ENCODE peak calls at places on chromosome 3, in ten cellular contexts. F, X, B, I, W, G, E, T, Z and L are unnamed samples.
A peak's percentile ranks its signal among the peaks of the same experiment; 100 is the strongest.

GRCh38 chr3:126548556-126549466 is 9.9 kb downstream of the C3orf22 start:
- DNase-seq in F (peak; percentile 2), X (peak; percentile 34), B (no peak), I (no peak), W (no peak), G (no peak), E (peak; percentile 38), T (no peak), Z (peak; percentile 25), L (no peak)

GRCh38 chr3:25603703-25604102 is 61.0 kb downstream of the TOP2B start:
- DNase-seq in F (no peak), X (no peak), B (no peak), I (no peak), W (no peak), G (no peak), E (no peak), T (no peak), Z (no peak), L (no peak)

GRCh38 chr3:18725668-18726407 is 300.7 kb upstream of the SATB1 start:
- DNase-seq in F (no peak), X (no peak), B (no peak), I (no peak), W (no peak), G (no peak), E (no peak), T (peak; percentile 7), Z (no peak), L (no peak)

GRCh38 chr3:121467085-121467484 is 78.7 kb downstream of the POLQ start:
- DNase-seq in F (no peak), X (no peak), B (no peak), I (no peak), W (no peak), G (no peak), E (no peak), T (no peak), Z (no peak), L (no peak)

GRCh38 chr3:24490151-24490550 is 4.5 kb downstream of the THRB start:
- DNase-seq in F (no peak), X (no peak), B (no peak), I (no peak), W (no peak), G (peak; percentile 71), E (no peak), T (no peak), Z (no peak), L (no peak)

GRCh38 chr3:190566043-190566933 is 52.4 kb downstream of the IL1RAP start:
- DNase-seq in F (peak; percentile 50), X (peak; percentile 87), B (no peak), I (peak; percentile 99), W (peak; percentile 89), G (peak; percentile 98), E (peak; percentile 83), T (peak; percentile 61), Z (no peak), L (no peak)

GRCh38 chr3:169914321-169914720 is 2.9 kb downstream of the SAMD7 start:
- DNase-seq in F (no peak), X (no peak), B (no peak), I (peak; percentile 28), W (no peak), G (no peak), E (no peak), T (no peak), Z (no peak), L (no peak)

GRCh38 chr3:190048831-190049541 is 71.7 kb downstream of the P3H2 start:
- DNase-seq in F (no peak), X (no peak), B (no peak), I (peak; percentile 46), W (no peak), G (no peak), E (no peak), T (no peak), Z (no peak), L (no peak)

GRCh38 chr3:69738859-69739203 is 433 bp upstream of the MITF start:
- DNase-seq in F (no peak), X (peak; percentile 67), B (no peak), I (no peak), W (no peak), G (no peak), E (no peak), T (no peak), Z (no peak), L (no peak)

GRCh38 chr3:69741057-69741830 is 2.0 kb downstream of the MITF start:
- DNase-seq in F (no peak), X (no peak), B (no peak), I (no peak), W (no peak), G (no peak), E (no peak), T (no peak), Z (no peak), L (no peak)

GRCh38 chr3:69738291-69738690 is 973 bp upstream of the MITF start:
- DNase-seq in F (no peak), X (no peak), B (no peak), I (peak; percentile 52), W (no peak), G (no peak), E (no peak), T (no peak), Z (no peak), L (no peak)

GRCh38 chr3:69740103-69741021 is 1.1 kb downstream of the MITF start:
- DNase-seq in F (peak; percentile 59), X (peak; percentile 68), B (peak; percentile 53), I (no peak), W (peak; percentile 28), G (no peak), E (no peak), T (peak; percentile 42), Z (peak; percentile 92), L (no peak)

DNA sequence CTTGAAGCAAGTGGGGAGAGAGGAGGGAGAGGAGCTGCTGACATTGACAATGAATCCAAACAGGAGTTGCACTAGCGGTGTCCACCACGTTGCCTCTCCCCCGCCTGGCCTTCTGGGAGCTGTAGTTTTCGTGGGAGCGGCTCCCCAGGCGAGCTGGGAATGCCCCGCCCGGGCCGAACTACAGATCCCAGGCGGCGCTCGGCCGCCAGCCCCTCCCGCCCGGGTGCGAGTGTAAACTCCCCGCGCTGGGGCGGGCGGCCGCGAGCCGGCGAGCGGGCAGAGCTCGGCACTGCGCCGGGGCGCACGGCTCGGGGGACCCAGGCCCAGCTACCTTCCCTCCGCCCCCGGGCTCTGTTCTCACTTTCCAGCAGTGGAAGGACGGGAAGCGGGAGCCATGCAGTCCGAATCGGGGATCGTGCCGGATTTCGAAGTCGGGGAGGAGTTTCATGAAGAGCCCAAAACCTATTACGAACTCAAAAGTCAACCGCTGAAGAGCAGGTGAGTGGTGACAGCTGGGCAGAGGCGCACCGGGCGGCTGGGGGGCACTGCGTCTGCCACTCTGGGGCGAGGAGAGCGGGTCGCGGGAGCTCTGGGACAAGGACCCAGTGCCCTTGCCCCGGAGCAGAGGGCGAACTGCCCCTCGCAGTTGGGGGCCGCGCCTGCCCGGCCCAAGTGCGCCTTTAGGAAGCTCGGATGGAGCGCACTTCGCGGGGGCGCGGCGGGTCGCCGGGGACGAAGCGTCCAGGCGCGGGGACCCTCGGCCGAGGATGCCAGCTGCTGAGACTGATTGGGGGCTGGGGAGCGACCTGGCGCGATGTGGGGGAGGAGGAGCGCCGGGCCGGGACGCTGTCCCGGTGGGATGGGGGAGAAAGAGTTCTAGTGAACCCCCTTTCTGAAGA is at the start of gene MITF:
- DNase-seq in F (peak; percentile 89), X (peak; percentile 96), B (peak; percentile 90), I (peak; percentile 94), W (peak; percentile 84), G (peak; percentile 68), E (peak; percentile 95), T (peak; percentile 92), Z (peak; percentile 96), L (peak; percentile 47)
- TF ChIP-seq POLR2A in F (peak; percentile 45), X (peak; percentile 74), B (no peak), I (peak; percentile 30), W (no peak), G (no peak), E (no peak), T (peak; percentile 64), Z (no peak), L (no peak)

DNA sequence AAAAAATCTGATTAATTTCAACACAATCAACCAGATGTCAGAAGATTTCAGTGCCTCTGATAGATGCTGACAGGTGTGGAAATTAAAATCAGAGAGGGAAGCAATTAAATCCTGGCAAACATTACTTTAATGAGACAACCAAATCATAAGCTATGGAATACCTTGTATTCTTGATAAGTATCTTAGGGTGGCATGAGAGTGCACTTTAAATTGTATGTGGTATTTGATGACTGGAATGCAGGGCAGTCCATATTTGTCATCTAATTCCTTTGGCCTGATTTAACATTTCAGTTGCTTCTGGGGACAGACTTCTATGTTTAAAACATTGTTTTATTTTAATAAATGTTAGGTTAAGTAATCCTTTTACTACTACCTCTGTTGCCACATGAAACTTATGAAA is 184.1 kb downstream of the LPP start:
- DNase-seq in F (no peak), X (no peak), B (no peak), I (no peak), W (no peak), G (no peak), E (no peak), T (no peak), Z (no peak), L (no peak)
- TF ChIP-seq POLR2AphosphoS5 in F (no peak), X (no peak), B (no peak), I (no peak), W (no peak), G (no peak), E (no peak), T (no peak), Z (no peak), L (no peak)

GRCh38 chr3:119293761-119294401 is at the start of gene ARHGAP31:
- DNase-seq in F (peak; percentile 71), X (peak; percentile 86), B (peak; percentile 26), I (peak; percentile 90), W (peak; percentile 47), G (peak; percentile 4), E (peak; percentile 86), T (peak; percentile 47), Z (peak; percentile 91), L (peak; percentile 49)

GRCh38 chr3:119295816-119296484 is 1.8 kb downstream of the ARHGAP31 start:
- DNase-seq in F (no peak), X (no peak), B (no peak), I (peak; percentile 45), W (no peak), G (no peak), E (no peak), T (no peak), Z (no peak), L (no peak)

GRCh38 chr3:119294889-119295769 is 946 bp downstream of the ARHGAP31 start:
- DNase-seq in F (peak; percentile 48), X (peak; percentile 74), B (no peak), I (peak; percentile 73), W (no peak), G (no peak), E (no peak), T (peak; percentile 43), Z (no peak), L (peak; percentile 25)

GRCh38 chr3:119293105-119293683 is 989 bp upstream of the ARHGAP31 start:
- DNase-seq in F (no peak), X (no peak), B (no peak), I (peak; percentile 50), W (no peak), G (no peak), E (no peak), T (no peak), Z (no peak), L (no peak)

GRCh38 chr3:119294402-119294888 is 262 bp downstream of the ARHGAP31 start:
- DNase-seq in F (peak; percentile 73), X (peak; percentile 74), B (no peak), I (no peak), W (peak; percentile 39), G (no peak), E (peak; percentile 75), T (peak; percentile 53), Z (peak; percentile 93), L (peak; percentile 49)
- TF ChIP-seq POLR2A in F (no peak), X (peak; percentile 15), B (no peak), I (peak; percentile 77), W (no peak), G (no peak), E (no peak), T (no peak), Z (no peak), L (peak; percentile 70)

DNA sequence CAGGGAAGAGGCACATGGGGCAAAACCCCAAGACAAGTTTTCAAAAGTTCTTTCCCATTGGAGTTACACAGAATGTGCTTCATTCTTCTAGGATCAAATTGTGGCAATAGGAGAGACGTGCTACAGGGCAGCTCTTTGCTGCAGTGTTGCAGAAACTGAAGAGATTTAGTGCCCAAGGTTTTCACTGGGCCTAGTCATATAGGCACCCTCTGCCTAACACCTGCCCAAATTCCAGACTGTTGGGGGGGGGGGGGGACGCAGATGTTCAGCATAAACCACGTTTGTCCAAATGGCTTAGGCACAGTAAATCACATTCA is 346.8 kb upstream of the ZNF717 start:
- DNase-seq in F (no peak), X (no peak), B (no peak), I (no peak), W (no peak), G (no peak), E (no peak), T (no peak), Z (no peak), L (no peak)
- TF ChIP-seq POLR2AphosphoS5 in F (no peak), X (no peak), B (no peak), I (no peak), W (no peak), G (no peak), E (no peak), T (no peak), Z (no peak), L (no peak)